ENCODE peak calls at places on chromosomes 11 and 22, in nine cellular contexts. V, O, U, C, D, M, N, X and A are unnamed samples.

GRCh38 chr11:112118176-112118575 is 31.5 kb downstream of the SDHD start:
- DNase-seq in U (no peak), D (no peak), V (no peak), O (no peak), M (no peak), C (no peak), X (no peak), N (no peak), A (no peak)

GRCh38 chr11:121514401-121514981 is 61.7 kb upstream of the SORL1-AS1 start:
- DNase-seq in C (no peak), U (no peak), N (no peak), M (no peak), D (no peak), X (no peak), O (peak; percentile 88), V (no peak), A (no peak)

GRCh38 chr11:58057481-58057880 is 26.7 kb downstream of the OR6Q1 start:
- DNase-seq in O (no peak), V (no peak), M (no peak), N (no peak), X (no peak), D (no peak), U (no peak), C (no peak), A (no peak)

GRCh38 chr11:130071211-130071712 is 1.6 kb downstream of the APLP2 start:
- DNase-seq in N (no peak), U (no peak), D (no peak), O (no peak), V (peak; percentile 27), C (no peak), M (no peak), X (no peak), A (no peak)

GRCh38 chr22:47865626-47866025 is 1103.2 kb downstream of the TBC1D22A start:
- DNase-seq in U (no peak), V (no peak), D (no peak), M (no peak), C (no peak), N (no peak), X (no peak), O (no peak), A (no peak)

GRCh38 chr11:24965780-24966179 is 468.9 kb downstream of the LUZP2 start:
- DNase-seq in U (no peak), X (no peak), C (no peak), V (no peak), D (no peak), M (no peak), N (no peak), O (no peak), A (no peak)

GRCh38 chr11:30210357-30210756 is 20.5 kb upstream of the FSHB start:
- DNase-seq in V (no peak), C (no peak), N (no peak), U (no peak), X (no peak), D (no peak), M (no peak), O (no peak), A (no peak)

GRCh38 chr11:58061813-58062212 is 31.1 kb downstream of the OR6Q1 start:
- DNase-seq in V (peak; percentile 57), N (peak; percentile 12), C (no peak), D (no peak), U (peak; percentile 50), X (no peak), O (no peak), M (no peak), A (no peak)

GRCh38 chr11:46504817-46505613 is 88.8 kb downstream of the AMBRA1 start:
- DNase-seq in V (no peak), D (no peak), C (no peak), X (no peak), O (peak; percentile 37), U (peak; percentile 35), M (no peak), N (no peak), A (no peak)

GRCh38 chr11:134499990-134500389 is 87.9 kb upstream of the B3GAT1 start:
- DNase-seq in O (no peak), V (no peak), U (no peak), N (no peak), C (no peak), M (no peak), D (no peak), X (no peak), A (no peak)

GRCh38 chr11:108009497-108010360 is 1.0 kb downstream of the CUL5 start:
- DNase-seq in V (peak; percentile 27), D (no peak), C (no peak), U (no peak), X (no peak), M (no peak), N (no peak), O (no peak), A (no peak)

GRCh38 chr11:33375688-33376311 is 118.6 kb downstream of the HIPK3 start:
- DNase-seq in N (no peak), D (no peak), V (peak; percentile 70), U (peak; percentile 48), X (no peak), C (no peak), O (peak; percentile 61), M (no peak), A (no peak)

GRCh38 chr11:126781942-126782341 is 218.6 kb downstream of the KIRREL3 start:
- DNase-seq in C (no peak), D (no peak), X (no peak), N (no peak), M (no peak), U (no peak), V (no peak), O (no peak), A (no peak)

GRCh38 chr11:84720706-84721402 is 906.3 kb downstream of the DLG2 start:
- DNase-seq in D (no peak), O (no peak), C (peak; percentile 47), M (no peak), N (no peak), U (no peak), V (peak; percentile 29), X (peak; percentile 57), A (peak; percentile 39)

GRCh38 chr22:36612458-36612857 is 83.5 kb upstream of the EIF3D start:
- DNase-seq in V (peak; percentile 76), C (no peak), X (no peak), M (no peak), D (no peak), U (peak; percentile 26), N (peak; percentile 6), O (no peak), A (no peak)

GRCh38 chr11:124329787-124330478 is 9.9 kb upstream of the OR8D2 start:
- DNase-seq in C (no peak), V (no peak), N (peak; percentile 15), O (no peak), D (no peak), M (no peak), X (no peak), U (no peak), A (no peak)

GRCh38 chr11:60235318-60235717 is 7.6 kb downstream of the MS4A4E start:
- DNase-seq in V (no peak), M (no peak), U (no peak), N (no peak), C (no peak), X (no peak), D (no peak), O (no peak), A (no peak)

GRCh38 chr22:28183078-28183870 is 264.2 kb upstream of the PITPNB start:
- DNase-seq in U (no peak), V (no peak), C (no peak), X (no peak), N (no peak), M (no peak), D (no peak), O (no peak), A (no peak)

GRCh38 chr11:114307524-114308203 is 11.5 kb downstream of the NNMT start:
- DNase-seq in O (no peak), D (peak; percentile 85), M (no peak), C (no peak), N (peak; percentile 60), X (peak; percentile 87), V (peak; percentile 79), U (peak; percentile 88), A (no peak)

GRCh38 chr11:6928916-6929315 is 2.7 kb downstream of the ZNF215 start:
- DNase-seq in U (no peak), M (no peak), X (no peak), N (no peak), C (no peak), O (no peak), D (no peak), V (no peak), A (no peak)

GRCh38 chr11:63476618-63477017 is 14.3 kb downstream of the PLAAT5 start:
- DNase-seq in U (no peak), D (no peak), O (no peak), N (no peak), M (no peak), C (no peak), V (no peak), X (no peak), A (no peak)